ENCODE peak calls at places on chromosome 12, in four cellular contexts. J is GM06990, X is tibial nerve, P is lung. O is an unnamed sample.

GRCh38 chr12:127280393-127281275 is 986.3 kb upstream of the TMEM132C start:
- DNase-seq in J (peak; percentile 40), X (peak; percentile 27), P (peak; percentile 54), O (no peak)

GRCh38 chr12:79927772-79928474 is 7.0 kb downstream of the PPP1R12A start:
- DNase-seq in J (peak; percentile 19), X (no peak), P (no peak), O (no peak)

GRCh38 chr12:10363665-10363921 is 26.2 kb downstream of the KLRK1 start:
- DNase-seq in J (no peak), X (no peak), P (no peak), O (no peak)

GRCh38 chr12:42326466-42327226 is 679 bp downstream of the PPHLN1 start:
- DNase-seq in J (peak; percentile 24), X (no peak), P (no peak), O (peak; percentile 33)

GRCh38 chr12:108193922-108194321 is 64.8 kb downstream of the WSCD2 start:
- DNase-seq in J (no peak), X (peak; percentile 21), P (peak; percentile 36), O (no peak)

GRCh38 chr12:9036227-9036626 is 46.9 kb downstream of the KLRG1 start:
- DNase-seq in J (no peak), X (no peak), P (no peak), O (no peak)

GRCh38 chr12:124512667-124513296 is 54.6 kb downstream of the NCOR2 start:
- DNase-seq in J (no peak), X (peak; percentile 80), P (peak; percentile 93), O (peak; percentile 65)

GRCh38 chr12:117069126-117069788 is 30.0 kb downstream of the TESC start:
- DNase-seq in J (no peak), X (no peak), P (no peak), O (no peak)

GRCh38 chr12:115659422-115659821 is 618.1 kb downstream of the MED13L start:
- DNase-seq in J (no peak), X (no peak), P (no peak), O (no peak)

GRCh38 chr12:131101006-131101405 is 147.3 kb downstream of the ADGRD1 start:
- DNase-seq in J (no peak), X (no peak), P (no peak), O (no peak)

GRCh38 chr12:100326208-100326607 is 30.7 kb upstream of the SLC17A8 start:
- DNase-seq in J (no peak), X (no peak), P (no peak), O (no peak)

GRCh38 chr12:73950506-73950905 is 587.1 kb upstream of the ATXN7L3B start:
- DNase-seq in J (no peak), X (no peak), P (no peak), O (no peak)

GRCh38 chr12:52291267-52291935 is at the start of gene KRT81:
- DNase-seq in J (no peak), X (no peak), P (no peak), O (no peak)

GRCh38 chr12:30153981-30154380 is 370.2 kb upstream of the TMTC1 start:
- DNase-seq in J (no peak), X (no peak), P (no peak), O (no peak)

GRCh38 chr12:67333649-67334048 is 64.5 kb downstream of the CAND1 start:
- DNase-seq in J (no peak), X (no peak), P (no peak), O (no peak)

GRCh38 chr12:4120316-4120920 is 153.1 kb upstream of the CCND2 start:
- DNase-seq in J (no peak), X (no peak), P (no peak), O (no peak)

GRCh38 chr12:94100254-94100653 is 48.1 kb upstream of the PLXNC1 start:
- DNase-seq in J (no peak), X (no peak), P (no peak), O (no peak)

GRCh38 chr12:126685636-126686035 is 1581.3 kb upstream of the TMEM132C start:
- DNase-seq in J (no peak), X (no peak), P (no peak), O (no peak)

DNA sequence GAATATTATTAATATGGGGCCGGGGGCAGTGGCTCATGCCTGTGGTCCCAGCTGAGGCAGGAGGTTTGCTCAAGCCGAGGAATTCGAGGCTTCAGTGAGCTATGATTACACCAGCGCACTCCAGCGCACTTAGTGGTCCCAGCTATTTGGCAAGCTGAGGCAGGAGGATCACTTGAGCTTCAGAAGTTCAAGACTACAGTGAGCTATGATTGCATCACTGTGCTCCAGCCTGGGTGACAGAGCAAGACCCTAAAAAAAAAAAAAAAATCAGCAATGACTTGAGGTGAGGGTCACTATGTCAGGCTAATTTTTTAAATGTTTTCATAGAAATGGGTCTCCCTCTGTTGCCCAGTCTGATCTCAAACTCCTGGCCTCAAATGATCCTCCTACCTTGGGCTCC is 243.4 kb downstream of the RBM19 start:
- DNase-seq in J (no peak), X (no peak), P (no peak), O (no peak)
- TF ChIP-seq CTCF in J (no peak), X (no peak), P (no peak), O (no peak)

GRCh38 chr12:92020983-92021664 is 124.5 kb downstream of the BTG1 start:
- DNase-seq in J (no peak), X (no peak), P (no peak), O (no peak)
- H3K4me3 ChIP-seq in J (no peak overlapping the region), X (no peak overlapping the region), P (no peak overlapping the region), O (no peak overlapping the region)

GRCh38 chr12:85644508-85644907 is 191.7 kb downstream of the RASSF9 start:
- DNase-seq in J (no peak), X (no peak), P (no peak), O (no peak)

GRCh38 chr12:85642288-85642687 is 193.9 kb downstream of the RASSF9 start:
- DNase-seq in J (no peak), X (no peak), P (no peak), O (no peak)

GRCh38 chr12:85641796-85642195 is 194.4 kb downstream of the RASSF9 start:
- DNase-seq in J (no peak), X (no peak), P (no peak), O (no peak)

GRCh38 chr12:85639834-85640233 is 196.4 kb downstream of the RASSF9 start:
- DNase-seq in J (no peak), X (no peak), P (no peak), O (no peak)

DNA sequence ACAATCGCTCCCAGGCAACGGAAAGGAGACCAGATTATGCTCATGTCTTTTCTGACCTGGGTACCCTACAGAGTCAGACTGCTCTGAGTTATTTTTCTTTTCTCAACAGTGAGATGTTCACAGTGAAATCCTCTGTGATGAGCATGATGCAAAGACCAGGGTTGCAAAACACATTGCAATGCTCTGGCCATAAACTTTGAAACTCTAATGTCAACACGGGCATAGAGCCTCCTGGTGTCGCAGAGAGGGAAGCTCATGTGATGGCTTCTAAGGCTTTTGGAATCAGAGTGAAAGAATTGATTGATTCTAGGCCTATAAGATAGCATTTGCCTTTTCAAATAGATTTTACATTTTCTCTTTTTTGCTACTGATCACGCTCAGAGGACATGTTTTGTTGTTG is 193.4 kb downstream of the RASSF9 start:
- DNase-seq in J (no peak), X (no peak), P (no peak), O (peak; percentile 40)
- TF ChIP-seq CTCF in J (peak; percentile 23), X (no peak), P (no peak), O (peak; percentile 33)

GRCh38 chr12:53993397-53994267 is 6.3 kb upstream of the HOXC9 start:
- DNase-seq in J (no peak), X (no peak), P (no peak), O (no peak)
- H3K4me3 ChIP-seq in J (no peak overlapping the region), X (peak overlapping the region; percentile 59), P (no peak overlapping the region), O (peak overlapping the region; percentile 96)

GRCh38 chr12:87348071-87348470 is 681.1 kb downstream of the C12orf50 start:
- DNase-seq in J (no peak), X (no peak), P (no peak), O (no peak)

GRCh38 chr12:87344699-87345098 is 684.5 kb downstream of the C12orf50 start:
- DNase-seq in J (no peak), X (no peak), P (no peak), O (no peak)
- TF ChIP-seq CTCF in J (no peak), X (no peak), P (no peak), O (no peak)

DNA sequence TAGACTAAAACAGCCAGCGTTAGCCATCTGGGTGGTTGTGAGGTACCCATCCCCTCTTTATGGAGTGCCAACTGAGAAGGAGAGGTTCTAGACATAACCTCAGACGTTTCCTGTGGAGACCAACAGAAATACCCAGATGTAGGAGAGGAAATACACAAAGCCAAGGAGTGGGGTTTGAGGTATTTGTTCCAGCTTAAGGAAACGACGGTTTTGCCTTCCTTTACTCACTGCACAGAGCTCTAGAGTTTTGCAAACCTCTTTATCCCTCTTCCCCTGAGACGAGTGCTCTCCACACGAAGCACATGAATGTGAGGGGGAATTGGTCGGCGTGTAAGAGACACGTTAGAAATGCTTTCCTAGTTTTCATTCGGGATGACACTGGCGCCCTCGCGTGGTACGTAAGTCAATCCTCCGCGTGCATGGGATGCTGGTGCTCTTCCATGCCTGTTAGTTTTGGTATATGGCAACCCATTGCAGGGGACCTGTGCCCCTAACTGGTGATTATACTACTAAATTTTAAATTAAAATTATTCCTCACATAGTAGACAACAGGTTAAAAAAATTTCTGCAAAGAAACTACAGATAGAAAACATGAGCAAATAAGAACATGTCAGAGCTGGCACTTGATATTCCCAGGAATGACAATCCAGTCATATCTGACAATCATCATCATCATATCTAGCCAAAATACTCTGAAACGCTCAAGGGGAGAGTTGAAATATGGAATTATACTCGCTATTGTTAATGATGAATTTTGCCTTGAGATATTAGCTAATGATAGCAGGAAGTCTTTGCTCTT is 121.7 kb downstream of the PPM1H start:
- DNase-seq in J (no peak), X (peak; percentile 59), P (peak; percentile 46), O (no peak)
- H3K4me3 ChIP-seq in J (peak overlapping the region; percentile 6), X (no peak overlapping the region), P (no peak overlapping the region), O (peak overlapping the region; percentile 21)